ENCODE peak calls at places on chromosomes 13 and 19, in nine cellular contexts. O is upper lobe of right lung; B is SK-N-SH; X is cardiac fibroblast; L is mucosa of descending colon; S is A549; P is body of pancreas; N is Peyer's patch; Y is naive thymus-derived CD4-positive, alpha-beta T cell. C is an unnamed sample.

GRCh38 chr19:3932931-3933810 is at the start of gene NMRK2:
- DNase-seq in P (no peak), X (no peak), L (no peak), B (peak; percentile 65), N (no peak), S (no peak), O (no peak), Y (no peak), C (no peak)

GRCh38 chr19:23283925-23284324 is 33.7 kb upstream of the ZNF724 start:
- DNase-seq in X (peak; percentile 67), L (peak; percentile 77), N (peak; percentile 58), S (peak; percentile 61), B (peak; percentile 67), O (no peak), Y (peak; percentile 42), P (peak; percentile 49), C (peak; percentile 75)

GRCh38 chr19:8461891-8462290 is 17.1 kb downstream of the HNRNPM start:
- DNase-seq in X (no peak), L (no peak), O (no peak), Y (no peak), B (no peak), N (peak; percentile 19), S (no peak), P (no peak), C (no peak)

GRCh38 chr19:31348416-31349159 is 648 bp downstream of the TSHZ3 start:
- DNase-seq in S (peak; percentile 47), O (no peak), B (peak; percentile 56), Y (no peak), X (peak; percentile 57), P (no peak), N (no peak), L (peak; percentile 43), C (no peak)

GRCh38 chr13:24228852-24229458 is 68.4 kb downstream of the SPATA13 start:
- DNase-seq in N (no peak), S (peak; percentile 72), B (peak; percentile 53), P (peak; percentile 71), X (peak; percentile 81), Y (peak; percentile 44), L (no peak), O (no peak), C (peak; percentile 75)

GRCh38 chr19:49820125-49820524 is 2.0 kb downstream of the MED25 start:
- DNase-seq in B (no peak), O (no peak), P (peak; percentile 88), X (no peak), Y (no peak), L (no peak), N (no peak), S (no peak), C (no peak)

GRCh38 chr13:67408823-67409222 is 178.7 kb upstream of the PCDH9 start:
- DNase-seq in O (no peak), L (no peak), X (peak; percentile 67), S (no peak), P (no peak), B (no peak), Y (no peak), N (no peak), C (peak; percentile 33)

GRCh38 chr19:48400018-48400742 is 6.7 kb downstream of the GRIN2D start:
- DNase-seq in X (peak; percentile 91), S (peak; percentile 89), O (no peak), P (no peak), N (no peak), B (peak; percentile 65), Y (peak; percentile 18), L (peak; percentile 74), C (no peak)

GRCh38 chr13:113883921-113884804 is 20.3 kb upstream of the GAS6 start:
- DNase-seq in L (no peak), N (no peak), S (no peak), B (no peak), P (no peak), Y (no peak), O (no peak), X (no peak), C (no peak)

GRCh38 chr19:47518139-47518538 is 3.3 kb upstream of the NAPA start:
- DNase-seq in S (no peak), X (no peak), O (no peak), P (no peak), L (no peak), Y (peak; percentile 17), N (no peak), B (no peak), C (peak; percentile 99)

GRCh38 chr19:2171349-2172145 is 7.8 kb downstream of the DOT1L start:
- DNase-seq in O (no peak), L (peak; percentile 55), B (peak; percentile 67), Y (no peak), S (no peak), P (peak; percentile 64), N (no peak), X (peak; percentile 49), C (peak; percentile 75)

GRCh38 chr13:32746474-32746873 is 160.2 kb downstream of the PDS5B start:
- DNase-seq in O (no peak), S (no peak), B (no peak), X (no peak), N (no peak), L (no peak), P (no peak), Y (no peak), C (no peak)

GRCh38 chr13:50410921-50411712 is 395.9 kb downstream of the KCNRG start:
- DNase-seq in O (no peak), P (no peak), X (peak; percentile 86), S (peak; percentile 67), Y (no peak), L (no peak), B (no peak), N (no peak), C (no peak)
- H3K4me3 ChIP-seq in O (no peak overlapping the region), P (no peak overlapping the region), X (no peak overlapping the region), S (no peak overlapping the region), Y (no peak overlapping the region), L (no peak overlapping the region), B (no peak overlapping the region), N (no peak overlapping the region), C (no peak overlapping the region)

GRCh38 chr19:13848811-13849241 is 28.1 kb upstream of the NANOS3 start:
- DNase-seq in S (peak; percentile 74), B (no peak), N (no peak), P (no peak), O (no peak), X (no peak), Y (no peak), L (no peak), C (no peak)

GRCh38 chr19:13844130-13844631 is 32.8 kb upstream of the NANOS3 start:
- DNase-seq in S (peak; percentile 78), X (no peak), N (no peak), P (no peak), O (no peak), Y (no peak), L (peak; percentile 63), B (no peak), C (no peak)

GRCh38 chr19:13847033-13847899 is 29.7 kb upstream of the NANOS3 start:
- DNase-seq in N (peak; percentile 93), X (peak; percentile 95), S (peak; percentile 94), B (peak; percentile 91), L (peak; percentile 94), O (peak; percentile 97), Y (peak; percentile 82), P (peak; percentile 96), C (peak; percentile 69)

GRCh38 chr19:13847900-13848677 is 28.8 kb upstream of the NANOS3 start:
- DNase-seq in N (no peak), L (no peak), X (no peak), S (no peak), O (no peak), Y (no peak), P (no peak), B (peak; percentile 14), C (no peak)

GRCh38 chr19:13846533-13847032 is 30.4 kb upstream of the NANOS3 start:
- DNase-seq in O (peak; percentile 94), N (peak; percentile 88), L (peak; percentile 91), B (peak; percentile 89), P (peak; percentile 89), X (peak; percentile 89), Y (peak; percentile 98), S (peak; percentile 97), C (peak; percentile 84)
- H3K4me3 ChIP-seq in O (peak overlapping the region; percentile 54), N (peak overlapping the region; percentile 41), L (no peak overlapping the region), B (peak overlapping the region; percentile 65), P (no peak overlapping the region), X (peak overlapping the region; percentile 21), Y (peak overlapping the region; percentile 72), S (no peak overlapping the region), C (peak overlapping the region; percentile 64)

DNA sequence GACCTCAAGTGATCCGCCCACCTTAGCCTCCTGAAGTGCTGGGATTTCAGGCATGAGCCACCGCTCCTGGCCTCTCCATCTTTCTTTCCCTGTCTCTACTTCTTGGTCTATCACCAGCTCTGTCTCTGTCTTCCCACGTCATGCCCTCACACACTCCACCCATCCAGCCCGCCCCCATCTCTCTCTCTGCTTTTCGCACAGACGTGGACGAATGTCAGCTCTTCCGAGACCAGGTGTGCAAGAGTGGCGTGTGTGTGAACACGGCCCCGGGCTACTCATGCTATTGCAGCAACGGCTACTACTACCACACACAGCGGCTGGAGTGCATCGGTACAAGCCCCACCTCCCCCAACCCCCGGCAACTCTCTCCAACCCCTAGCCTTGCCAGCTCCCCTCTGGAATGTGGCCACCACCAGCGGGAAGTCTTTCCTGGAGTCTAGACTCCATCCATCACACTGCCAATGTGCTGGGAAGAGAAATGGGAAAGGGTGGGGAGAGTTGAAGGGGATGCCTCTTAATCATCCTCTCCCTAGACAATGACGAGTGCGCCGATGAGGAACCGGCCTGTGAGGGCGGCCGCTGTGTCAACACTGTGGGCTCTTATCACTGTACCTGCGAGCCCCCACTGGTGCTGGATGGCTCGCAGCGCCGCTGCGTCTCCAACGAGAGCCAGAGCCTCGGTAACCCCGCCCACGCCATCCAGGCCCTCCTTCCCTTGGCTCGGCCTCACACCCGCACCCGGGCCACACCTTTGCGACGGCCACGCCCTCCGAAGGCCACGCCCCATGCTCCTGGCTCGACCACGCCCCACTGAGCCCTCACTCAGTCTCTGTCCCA is 22.5 kb downstream of the LTBP4 start:
- DNase-seq in O (peak; percentile 77), X (no peak), B (peak; percentile 30), S (peak; percentile 86), L (peak; percentile 90), Y (no peak), P (peak; percentile 30), N (peak; percentile 87), C (no peak)
- H3K4me3 ChIP-seq in O (no peak overlapping the region), X (no peak overlapping the region), B (no peak overlapping the region), S (no peak overlapping the region), L (no peak overlapping the region), Y (no peak overlapping the region), P (no peak overlapping the region), N (no peak overlapping the region), C (no peak overlapping the region)

GRCh38 chr19:35310331-35310730 is 18.4 kb downstream of the MAG start:
- DNase-seq in N (no peak), L (no peak), S (no peak), P (no peak), X (no peak), Y (no peak), B (no peak), O (no peak), C (peak; percentile 65)

GRCh38 chr19:35313614-35314013 is 15.4 kb upstream of the CD22 start:
- DNase-seq in L (no peak), Y (no peak), O (no peak), N (no peak), X (no peak), B (no peak), P (no peak), S (no peak), C (no peak)

GRCh38 chr19:35310811-35311465 is 18.0 kb upstream of the CD22 start:
- DNase-seq in O (no peak), Y (no peak), S (no peak), X (no peak), N (no peak), L (no peak), P (no peak), B (no peak), C (no peak)

GRCh38 chr19:35314031-35314430 is 15.0 kb upstream of the CD22 start:
- DNase-seq in S (no peak), N (no peak), L (no peak), Y (no peak), O (no peak), P (no peak), B (no peak), X (no peak), C (no peak)

GRCh38 chr19:35311901-35312665 is 16.9 kb upstream of the CD22 start:
- DNase-seq in O (no peak), N (no peak), B (no peak), L (no peak), X (no peak), P (no peak), Y (no peak), S (no peak), C (no peak)
- H3K4me3 ChIP-seq in O (no peak overlapping the region), N (no peak overlapping the region), B (no peak overlapping the region), L (no peak overlapping the region), X (no peak overlapping the region), P (no peak overlapping the region), Y (no peak overlapping the region), S (no peak overlapping the region), C (no peak overlapping the region)